ENCODE peak calls at places on chromosomes 11 and 22, in seven cellular contexts. One of them, this sample, is unnamed.

GRCh38 chr22:42902875-42903510 is 45.9 kb upstream of the ARFGAP3 start:
- DNase-seq in adrenal gland: no peak
- DNase-seq in AG04449: peak
- DNase-seq in cardiac fibroblast: peak
- DNase-seq in brain microvascular endothelial cell: no peak
- DNase-seq in uterus: peak
- DNase-seq in HCT116: no peak
- DNase-seq in this sample: no peak

GRCh38 chr22:23215294-23216204 is 35.2 kb downstream of the BCR start:
- DNase-seq in uterus: no peak
- DNase-seq in brain microvascular endothelial cell: no peak
- DNase-seq in HCT116: no peak
- DNase-seq in AG04449: no peak
- DNase-seq in adrenal gland: no peak
- DNase-seq in cardiac fibroblast: peak
- DNase-seq in this sample: no peak

GRCh38 chr11:75986966-75987365 is 172.0 kb downstream of the UVRAG start:
- DNase-seq in adrenal gland: no peak
- DNase-seq in HCT116: no peak
- DNase-seq in cardiac fibroblast: peak
- DNase-seq in AG04449: no peak
- DNase-seq in brain microvascular endothelial cell: no peak
- DNase-seq in uterus: no peak
- DNase-seq in this sample: no peak

GRCh38 chr11:110886241-110886640 is 174.0 kb upstream of the ARHGAP20 start:
- DNase-seq in cardiac fibroblast: no peak
- DNase-seq in brain microvascular endothelial cell: no peak
- DNase-seq in HCT116: no peak
- DNase-seq in uterus: no peak
- DNase-seq in adrenal gland: no peak
- DNase-seq in AG04449: no peak
- DNase-seq in this sample: no peak

GRCh38 chr11:88352139-88352538 is 14.6 kb upstream of the CTSC start:
- DNase-seq in uterus: no peak
- DNase-seq in cardiac fibroblast: peak
- DNase-seq in brain microvascular endothelial cell: peak
- DNase-seq in HCT116: no peak
- DNase-seq in AG04449: no peak
- DNase-seq in adrenal gland: peak
- DNase-seq in this sample: no peak

GRCh38 chr22:44102856-44103255 is 77.9 kb upstream of the PARVG start:
- DNase-seq in adrenal gland: no peak
- DNase-seq in AG04449: no peak
- DNase-seq in uterus: no peak
- DNase-seq in cardiac fibroblast: no peak
- DNase-seq in brain microvascular endothelial cell: no peak
- DNase-seq in HCT116: no peak
- DNase-seq in this sample: no peak

GRCh38 chr22:42907404-42908081 is 50.5 kb upstream of the ARFGAP3 start:
- DNase-seq in cardiac fibroblast: peak
- DNase-seq in HCT116: no peak
- DNase-seq in uterus: no peak
- DNase-seq in brain microvascular endothelial cell: no peak
- DNase-seq in adrenal gland: no peak
- DNase-seq in AG04449: no peak
- DNase-seq in this sample: no peak

GRCh38 chr11:16785520-16786128 is 47.2 kb downstream of the C11orf58 start:
- DNase-seq in AG04449: no peak
- DNase-seq in uterus: peak
- DNase-seq in adrenal gland: peak
- DNase-seq in cardiac fibroblast: peak
- DNase-seq in HCT116: peak
- DNase-seq in brain microvascular endothelial cell: peak
- DNase-seq in this sample: peak

GRCh38 chr11:33256808-33257159 is 397 bp upstream of the HIPK3 start:
- DNase-seq in adrenal gland: no peak
- DNase-seq in cardiac fibroblast: no peak
- DNase-seq in uterus: no peak
- DNase-seq in brain microvascular endothelial cell: no peak
- DNase-seq in HCT116: no peak
- DNase-seq in AG04449: no peak
- DNase-seq in this sample: no peak

GRCh38 chr22:44595841-44596341 is 97.9 kb upstream of the RTL6 start:
- DNase-seq in adrenal gland: peak
- DNase-seq in brain microvascular endothelial cell: no peak
- DNase-seq in AG04449: no peak
- DNase-seq in cardiac fibroblast: peak
- DNase-seq in uterus: no peak
- DNase-seq in HCT116: no peak
- DNase-seq in this sample: no peak

DNA sequence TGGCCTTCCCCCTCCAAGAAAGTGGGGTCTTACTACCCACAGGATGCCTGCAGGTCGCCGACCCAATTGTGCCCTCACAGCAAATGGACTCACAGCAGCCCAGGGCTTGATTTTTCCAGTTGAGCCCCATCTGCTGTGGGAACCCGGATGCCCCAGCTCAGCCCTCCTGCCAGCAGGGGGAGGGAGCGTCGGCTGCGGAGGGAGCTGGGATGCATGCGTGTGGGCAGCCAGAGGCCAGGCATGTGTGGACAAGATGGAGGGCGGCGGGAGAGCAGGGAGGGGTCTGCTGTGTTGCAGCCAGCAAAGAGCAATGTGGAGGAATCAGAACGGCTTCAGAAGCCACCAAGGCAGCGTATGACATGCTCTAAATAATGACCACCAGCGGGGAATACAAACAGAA is 41.0 kb upstream of the EIF3D start:
- DNase-seq in uterus: no peak
- DNase-seq in brain microvascular endothelial cell: peak
- DNase-seq in adrenal gland: peak
- DNase-seq in AG04449: no peak
- DNase-seq in cardiac fibroblast: peak
- DNase-seq in HCT116: peak
- DNase-seq in this sample: no peak
- TF ChIP-seq CTCF in uterus: no peak
- TF ChIP-seq CTCF in brain microvascular endothelial cell: peak
- TF ChIP-seq CTCF in adrenal gland: no peak
- TF ChIP-seq CTCF in AG04449: peak
- TF ChIP-seq CTCF in cardiac fibroblast: peak
- TF ChIP-seq CTCF in HCT116: peak
- TF ChIP-seq CTCF in this sample: peak

GRCh38 chr11:122195790-122196189 is 79.8 kb upstream of the BLID start:
- DNase-seq in HCT116: no peak
- DNase-seq in adrenal gland: no peak
- DNase-seq in cardiac fibroblast: no peak
- DNase-seq in uterus: no peak
- DNase-seq in brain microvascular endothelial cell: no peak
- DNase-seq in AG04449: no peak
- DNase-seq in this sample: no peak

GRCh38 chr11:122199661-122200060 is 83.6 kb upstream of the BLID start:
- DNase-seq in uterus: no peak
- DNase-seq in brain microvascular endothelial cell: no peak
- DNase-seq in HCT116: no peak
- DNase-seq in cardiac fibroblast: peak
- DNase-seq in AG04449: no peak
- DNase-seq in adrenal gland: no peak
- DNase-seq in this sample: no peak

GRCh38 chr11:122198291-122198983 is 82.4 kb upstream of the BLID start:
- DNase-seq in HCT116: no peak
- DNase-seq in brain microvascular endothelial cell: no peak
- DNase-seq in AG04449: no peak
- DNase-seq in adrenal gland: no peak
- DNase-seq in cardiac fibroblast: peak
- DNase-seq in uterus: no peak
- DNase-seq in this sample: no peak

GRCh38 chr11:122201126-122201525 is 85.1 kb upstream of the BLID start:
- DNase-seq in AG04449: no peak
- DNase-seq in HCT116: no peak
- DNase-seq in adrenal gland: no peak
- DNase-seq in brain microvascular endothelial cell: no peak
- DNase-seq in uterus: no peak
- DNase-seq in cardiac fibroblast: no peak
- DNase-seq in this sample: no peak

GRCh38 chr11:122197055-122197987 is 81.3 kb upstream of the BLID start:
- DNase-seq in HCT116: peak
- DNase-seq in AG04449: peak
- DNase-seq in uterus: peak
- DNase-seq in cardiac fibroblast: peak
- DNase-seq in brain microvascular endothelial cell: peak
- DNase-seq in adrenal gland: peak
- DNase-seq in this sample: peak
- H3K4me3 ChIP-seq in HCT116: peak
- H3K4me3 ChIP-seq in AG04449: no peak
- H3K4me3 ChIP-seq in uterus: no peak
- H3K4me3 ChIP-seq in cardiac fibroblast: no peak
- H3K4me3 ChIP-seq in brain microvascular endothelial cell: no peak
- H3K4me3 ChIP-seq in adrenal gland: no peak
- H3K4me3 ChIP-seq in this sample: no peak

DNA sequence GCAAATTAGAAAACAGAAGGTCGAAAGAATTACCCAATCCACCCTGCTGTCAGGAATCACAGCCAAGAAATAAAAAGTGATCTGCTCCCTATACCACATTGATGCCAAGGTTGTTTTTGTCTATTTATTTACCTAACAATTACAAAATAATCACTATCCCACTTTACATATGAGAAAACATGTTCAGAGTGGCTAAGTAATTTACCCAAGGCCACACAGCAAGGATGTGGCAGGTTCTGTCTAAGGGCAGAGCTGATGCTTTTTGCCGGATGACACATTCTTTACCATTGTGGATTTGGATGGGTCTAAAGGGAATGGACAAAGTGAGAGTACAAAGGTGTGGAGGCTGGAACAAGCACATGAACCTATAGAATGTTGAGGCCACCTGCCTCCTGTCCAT is 460.7 kb downstream of the INSC start:
- DNase-seq in brain microvascular endothelial cell: no peak
- DNase-seq in AG04449: no peak
- DNase-seq in uterus: no peak
- DNase-seq in adrenal gland: no peak
- DNase-seq in HCT116: no peak
- DNase-seq in cardiac fibroblast: no peak
- DNase-seq in this sample: no peak
- TF ChIP-seq CTCF in brain microvascular endothelial cell: no peak
- TF ChIP-seq CTCF in AG04449: no peak
- TF ChIP-seq CTCF in uterus: no peak
- TF ChIP-seq CTCF in adrenal gland: no peak
- TF ChIP-seq CTCF in HCT116: no peak
- TF ChIP-seq CTCF in cardiac fibroblast: no peak
- TF ChIP-seq CTCF in this sample: no peak

DNA sequence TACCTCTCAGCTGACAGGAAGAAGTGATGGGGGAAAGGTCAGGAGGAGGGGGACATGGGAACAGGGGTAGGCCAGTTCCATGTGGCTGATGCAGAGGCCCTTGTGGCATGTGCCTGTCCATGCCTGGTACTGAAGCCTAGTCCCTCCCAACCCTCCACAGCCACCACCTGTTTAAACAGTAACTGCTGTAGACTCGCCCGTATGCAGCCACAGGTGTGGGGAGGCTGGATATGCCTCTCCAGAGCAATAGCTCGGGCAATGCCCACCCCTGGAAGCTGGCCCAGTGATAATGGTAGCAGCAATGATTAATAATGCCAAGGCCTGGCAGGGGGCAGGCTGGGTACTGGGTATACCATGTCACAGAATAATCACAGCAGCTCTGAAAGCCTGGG is 2.3 kb downstream of the SMTN start:
- DNase-seq in HCT116: no peak
- DNase-seq in brain microvascular endothelial cell: no peak
- DNase-seq in uterus: no peak
- DNase-seq in AG04449: no peak
- DNase-seq in adrenal gland: no peak
- DNase-seq in cardiac fibroblast: no peak
- DNase-seq in this sample: no peak
- H3K4me3 ChIP-seq in HCT116: peak
- H3K4me3 ChIP-seq in brain microvascular endothelial cell: peak
- H3K4me3 ChIP-seq in uterus: peak
- H3K4me3 ChIP-seq in AG04449: peak
- H3K4me3 ChIP-seq in adrenal gland: no peak
- H3K4me3 ChIP-seq in cardiac fibroblast: peak
- H3K4me3 ChIP-seq in this sample: peak

DNA sequence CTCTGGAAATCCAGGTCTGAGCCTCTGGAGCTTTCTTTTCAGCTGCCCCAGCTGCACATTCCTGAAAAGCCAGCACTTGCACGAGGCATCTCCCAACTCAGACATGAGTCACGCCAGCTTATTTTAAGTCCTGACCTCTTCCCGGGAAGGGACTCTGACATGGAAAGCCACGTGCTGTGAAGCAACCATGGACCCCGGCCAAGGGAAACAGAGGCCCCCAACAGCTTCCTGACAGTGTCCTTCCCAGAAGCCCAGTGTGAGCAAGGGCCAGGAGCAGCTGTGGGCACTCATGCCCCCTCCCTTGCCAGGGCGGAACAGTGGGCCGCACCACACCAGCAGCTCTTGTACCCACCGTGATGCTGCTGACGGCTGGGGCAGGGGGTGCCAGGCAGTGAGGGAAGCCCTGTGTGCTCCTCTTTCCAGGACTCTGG is 118.8 kb upstream of the CADM1 start:
- DNase-seq in uterus: peak
- DNase-seq in brain microvascular endothelial cell: peak
- DNase-seq in adrenal gland: peak
- DNase-seq in AG04449: peak
- DNase-seq in cardiac fibroblast: peak
- DNase-seq in HCT116: no peak
- DNase-seq in this sample: peak
- TF ChIP-seq CTCF in uterus: no peak
- TF ChIP-seq CTCF in brain microvascular endothelial cell: no peak
- TF ChIP-seq CTCF in adrenal gland: no peak
- TF ChIP-seq CTCF in AG04449: no peak
- TF ChIP-seq CTCF in cardiac fibroblast: no peak
- TF ChIP-seq CTCF in HCT116: no peak
- TF ChIP-seq CTCF in this sample: no peak

DNA sequence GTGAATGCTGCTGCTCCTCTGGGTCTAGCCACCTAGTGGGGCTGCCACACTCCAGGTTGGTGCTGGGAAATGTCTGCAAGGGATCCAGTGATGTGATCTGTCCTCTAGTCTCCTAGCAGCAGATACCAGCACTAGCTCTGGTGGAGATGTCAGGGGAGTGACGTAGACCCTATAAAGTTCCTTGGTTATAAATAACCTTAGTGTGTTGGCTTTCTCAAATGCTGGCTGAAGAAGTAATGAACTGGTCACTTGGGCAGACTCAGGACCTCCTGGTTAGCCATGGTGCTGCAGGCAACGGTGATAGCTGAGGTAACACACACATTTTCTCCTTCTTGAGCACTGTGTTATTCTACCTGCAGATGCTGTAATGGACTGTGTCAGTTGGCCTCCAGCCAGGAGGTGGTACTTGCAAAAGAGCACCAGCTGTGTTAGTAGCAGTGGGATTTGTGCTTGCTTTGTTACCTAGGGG is 35.5 kb downstream of the BBOX1 start:
- DNase-seq in brain microvascular endothelial cell: peak
- DNase-seq in uterus: no peak
- DNase-seq in AG04449: no peak
- DNase-seq in cardiac fibroblast: no peak
- DNase-seq in HCT116: no peak
- DNase-seq in adrenal gland: no peak
- DNase-seq in this sample: no peak
- H3K4me3 ChIP-seq in brain microvascular endothelial cell: no peak
- H3K4me3 ChIP-seq in uterus: no peak
- H3K4me3 ChIP-seq in AG04449: no peak
- H3K4me3 ChIP-seq in cardiac fibroblast: no peak
- H3K4me3 ChIP-seq in HCT116: no peak
- H3K4me3 ChIP-seq in adrenal gland: no peak
- H3K4me3 ChIP-seq in this sample: no peak